ENCODE peak calls at places on chromosomes 2 and 18, in four cellular contexts. O is choroid plexus epithelial cell, C is gastrocnemius medialis, R is fibroblast of the aortic adventitia. Y is an unnamed sample.

GRCh38 chr2:208228481-208228880 is 26.4 kb downstream of the IDH1 start:
- DNase-seq in O (no peak), C (no peak), R (no peak), Y (no peak)

GRCh38 chr2:54599326-54599710 is 124.1 kb upstream of the EML6 start:
- DNase-seq in O (no peak), C (no peak), R (no peak), Y (no peak)

GRCh38 chr18:35456181-35456850 is 41.4 kb downstream of the INO80C start:
- DNase-seq in O (peak), C (no peak), R (peak), Y (peak)

GRCh38 chr2:219687882-219688559 is 60.6 kb downstream of the SLC4A3 start:
- DNase-seq in O (no peak), C (no peak), R (no peak), Y (no peak)

GRCh38 chr2:74764429-74765272 is 69.3 kb upstream of the HK2 start:
- DNase-seq in O (peak), C (no peak), R (no peak), Y (peak)

GRCh38 chr18:44680271-44681038 is at the start of gene SETBP1:
- DNase-seq in O (peak), C (peak), R (peak), Y (peak)

GRCh38 chr2:233280114-233280693 is 27.4 kb upstream of the SAG start:
- DNase-seq in O (no peak), C (no peak), R (no peak), Y (no peak)

GRCh38 chr2:160229591-160229990 is 29.5 kb upstream of the ITGB6 start:
- DNase-seq in O (peak), C (no peak), R (peak), Y (peak)

GRCh38 chr18:63213331-63213900 is 106.2 kb downstream of the BCL2 start:
- DNase-seq in O (no peak), C (no peak), R (peak), Y (no peak)

GRCh38 chr2:226135861-226136548 is 663.6 kb downstream of the IRS1 start:
- DNase-seq in O (no peak), C (no peak), R (no peak), Y (no peak)

GRCh38 chr2:55419236-55419513 is 481 bp downstream of the CCDC88A start:
- DNase-seq in O (no peak), C (peak), R (peak), Y (peak)

GRCh38 chr2:6667326-6667725 is 198.4 kb downstream of the CMPK2 start:
- DNase-seq in O (no peak), C (no peak), R (no peak), Y (peak)

GRCh38 chr18:22988208-22988607 is 55.1 kb downstream of the RBBP8 start:
- DNase-seq in O (no peak), C (no peak), R (no peak), Y (no peak)

GRCh38 chr18:12014976-12015696 is 33.8 kb downstream of the IMPA2 start:
- DNase-seq in O (no peak), C (peak), R (no peak), Y (no peak)

GRCh38 chr2:45860136-45861106 is 208.9 kb downstream of the PRKCE start:
- DNase-seq in O (peak), C (peak), R (peak), Y (peak)

GRCh38 chr18:39846277-39846676 is 2108.8 kb upstream of the PIK3C3 start:
- DNase-seq in O (peak), C (no peak), R (no peak), Y (no peak)

GRCh38 chr2:30665761-30666306 is 141.4 kb downstream of the CAPN13 start:
- DNase-seq in O (no peak), C (no peak), R (no peak), Y (no peak)
- H3K4me3 ChIP-seq in O (no peak), C (no peak), R (no peak), Y (no peak)

GRCh38 chr2:232231514-232231913 is 147.0 kb upstream of the ALPP start:
- DNase-seq in O (no peak), C (no peak), R (no peak), Y (no peak)

GRCh38 chr2:232228332-232228731 is 150.2 kb upstream of the ALPP start:
- DNase-seq in O (no peak), C (no peak), R (no peak), Y (no peak)

GRCh38 chr2:232229917-232230310 is 148.6 kb upstream of the ALPP start:
- DNase-seq in O (no peak), C (no peak), R (peak), Y (peak)

GRCh38 chr2:232229296-232229916 is 149.1 kb upstream of the ALPP start:
- DNase-seq in O (peak), C (no peak), R (peak), Y (no peak)

DNA sequence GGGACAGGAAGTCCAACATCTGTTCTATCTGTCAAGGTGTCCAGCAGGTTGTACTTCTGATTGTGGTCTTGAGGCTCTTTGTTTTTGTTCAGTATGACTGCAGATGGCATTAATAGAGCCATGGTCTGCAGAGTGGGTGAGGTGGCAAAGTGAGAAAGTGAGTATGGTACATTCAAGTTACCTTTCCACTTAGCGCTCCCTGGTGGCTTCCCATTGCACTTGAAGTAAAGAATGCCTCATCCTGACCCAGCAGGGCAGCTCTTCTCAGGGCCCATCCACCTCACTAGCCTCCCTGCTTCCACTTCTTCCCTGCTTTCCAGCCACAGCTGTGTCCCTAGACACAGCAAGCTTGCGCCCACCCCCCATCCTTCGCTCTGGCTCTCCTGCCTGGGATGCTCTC is 148.0 kb upstream of the ALPP start:
- DNase-seq in O (peak), C (no peak), R (peak), Y (no peak)
- TF ChIP-seq CTCF in O (peak), C (no peak), R (no peak), Y (peak)

GRCh38 chr2:197308635-197309368 is 1.8 kb downstream of the ANKRD44 start:
- DNase-seq in O (no peak), C (no peak), R (peak), Y (no peak)

GRCh38 chr2:197307933-197308521 is 2.6 kb downstream of the ANKRD44 start:
- DNase-seq in O (no peak), C (no peak), R (no peak), Y (no peak)

GRCh38 chr2:197306024-197306690 is 4.4 kb downstream of the ANKRD44 start:
- DNase-seq in O (no peak), C (no peak), R (no peak), Y (no peak)

GRCh38 chr2:197306691-197307030 is 3.9 kb downstream of the ANKRD44 start:
- DNase-seq in O (no peak), C (peak), R (peak), Y (peak)

DNA sequence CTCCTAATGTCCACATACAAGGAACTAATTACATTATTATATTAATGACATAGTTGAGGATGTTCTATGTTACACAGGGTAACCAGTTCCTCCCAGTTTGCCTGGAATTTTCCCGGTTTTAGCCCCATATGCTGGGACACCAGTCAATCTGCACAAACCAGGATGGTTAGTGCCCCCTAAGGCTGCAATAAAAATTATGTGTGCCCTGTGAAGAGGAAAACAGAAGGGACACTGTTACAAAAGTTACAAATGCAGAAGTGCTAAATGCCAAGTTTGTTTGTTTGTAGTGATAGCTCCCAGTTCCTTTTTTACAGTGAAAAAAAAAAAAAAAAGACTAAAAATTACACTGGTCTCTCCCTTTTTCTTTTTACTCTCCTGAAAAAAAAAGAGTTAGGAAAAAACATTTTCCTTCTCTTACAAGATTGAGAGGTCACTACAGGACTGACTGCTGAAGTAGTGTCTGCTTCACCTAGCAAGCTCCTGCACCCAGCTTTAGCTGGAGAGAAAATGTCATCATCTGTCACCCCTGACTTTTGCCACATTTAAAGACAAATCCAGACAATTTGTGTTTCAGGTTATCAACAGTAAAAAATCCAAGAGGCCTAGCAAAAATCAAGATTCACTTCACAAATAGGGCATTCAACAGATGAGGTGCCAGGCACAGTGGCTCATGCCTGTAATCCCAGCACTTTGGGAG is 3.2 kb downstream of the ANKRD44 start:
- DNase-seq in O (no peak), C (no peak), R (no peak), Y (no peak)
- H3K4me3 ChIP-seq in O (no peak), C (no peak), R (no peak), Y (no peak)

GRCh38 chr18:27752944-27753343 is 424.0 kb downstream of the CDH2 start:
- DNase-seq in O (no peak), C (no peak), R (no peak), Y (no peak)

GRCh38 chr18:27746241-27746640 is 430.7 kb downstream of the CDH2 start:
- DNase-seq in O (no peak), C (no peak), R (no peak), Y (no peak)

GRCh38 chr18:27748336-27748735 is 428.6 kb downstream of the CDH2 start:
- DNase-seq in O (no peak), C (no peak), R (no peak), Y (no peak)

GRCh38 chr18:27749189-27749588 is 427.7 kb downstream of the CDH2 start:
- DNase-seq in O (no peak), C (no peak), R (no peak), Y (no peak)

GRCh38 chr18:27750014-27750413 is 426.9 kb downstream of the CDH2 start:
- DNase-seq in O (peak), C (no peak), R (peak), Y (peak)
- TF ChIP-seq CTCF in O (peak), C (no peak), R (peak), Y (peak)